ENCODE peak calls at places on chromosomes 12 and 14, in four cellular contexts. H is pancreas, Y is AG04450, F is uterus. G is an unnamed sample.

GRCh38 chr12:116881325-116881866 is at the start of gene HRK:
- DNase-seq in H (peak), Y (no peak), F (no peak), G (no peak)

GRCh38 chr14:69107407-69108003 is 45.4 kb downstream of the DCAF5 start:
- DNase-seq in H (no peak), Y (peak), F (peak), G (peak)

GRCh38 chr12:109232731-109233130 is 76.4 kb downstream of the FOXN4 start:
- DNase-seq in H (no peak), Y (no peak), F (no peak), G (no peak)

GRCh38 chr12:82040987-82041743 is 282.0 kb upstream of the PPFIA2 start:
- DNase-seq in H (no peak), Y (no peak), F (no peak), G (no peak)

GRCh38 chr12:54383041-54383609 is 1.4 kb downstream of the ZNF385A start:
- DNase-seq in H (no peak), Y (peak), F (no peak), G (peak)

GRCh38 chr12:95257541-95257940 is 39.9 kb downstream of the VEZT start:
- DNase-seq in H (no peak), Y (peak), F (no peak), G (no peak)

GRCh38 chr12:106062693-106063092 is 76.1 kb downstream of the NUAK1 start:
- DNase-seq in H (no peak), Y (no peak), F (no peak), G (no peak)

GRCh38 chr12:71591601-71592000 is 72.0 kb downstream of the ZFC3H1 start:
- DNase-seq in H (no peak), Y (no peak), F (no peak), G (no peak)

GRCh38 chr14:70622111-70622712 is 19.5 kb upstream of the TTC9 start:
- DNase-seq in H (no peak), Y (no peak), F (no peak), G (peak)

GRCh38 chr14:61322011-61322798 is 826 bp downstream of the PRKCH start:
- DNase-seq in H (peak), Y (no peak), F (peak), G (no peak)

GRCh38 chr12:111201036-111201435 is 167.9 kb downstream of the PHETA1 start:
- DNase-seq in H (no peak), Y (no peak), F (no peak), G (no peak)

GRCh38 chr12:49336645-49337584 is at the start of gene C1QL4:
- DNase-seq in H (peak), Y (no peak), F (peak), G (no peak)

GRCh38 chr12:106107566-106107965 is 31.2 kb downstream of the NUAK1 start:
- DNase-seq in H (no peak), Y (no peak), F (no peak), G (peak)

GRCh38 chr14:102683399-102684275 is 91.2 kb downstream of the RCOR1 start:
- DNase-seq in H (peak), Y (no peak), F (no peak), G (no peak)

GRCh38 chr12:21169878-21170472 is 39.0 kb downstream of the SLCO1B1 start:
- DNase-seq in H (peak), Y (no peak), F (no peak), G (no peak)

GRCh38 chr12:129201029-129201428 is 347.8 kb downstream of the GLT1D1 start:
- DNase-seq in H (no peak), Y (no peak), F (no peak), G (no peak)

GRCh38 chr12:33012226-33012625 is 115.6 kb upstream of the PKP2 start:
- DNase-seq in H (no peak), Y (no peak), F (no peak), G (peak)

GRCh38 chr12:115090783-115091182 is 406.8 kb upstream of the TBX3 start:
- DNase-seq in H (no peak), Y (no peak), F (no peak), G (no peak)

GRCh38 chr12:119180380-119181040 is 1.8 kb downstream of the HSPB8 start:
- DNase-seq in H (no peak), Y (no peak), F (peak), G (no peak)

GRCh38 chr12:119179335-119180021 is 747 bp downstream of the HSPB8 start:
- DNase-seq in H (no peak), Y (no peak), F (peak), G (peak)

GRCh38 chr12:119177724-119178380 is 879 bp upstream of the HSPB8 start:
- DNase-seq in H (no peak), Y (no peak), F (no peak), G (no peak)

GRCh38 chr12:119177056-119177325 is 1.7 kb upstream of the HSPB8 start:
- DNase-seq in H (no peak), Y (no peak), F (no peak), G (no peak)

DNA sequence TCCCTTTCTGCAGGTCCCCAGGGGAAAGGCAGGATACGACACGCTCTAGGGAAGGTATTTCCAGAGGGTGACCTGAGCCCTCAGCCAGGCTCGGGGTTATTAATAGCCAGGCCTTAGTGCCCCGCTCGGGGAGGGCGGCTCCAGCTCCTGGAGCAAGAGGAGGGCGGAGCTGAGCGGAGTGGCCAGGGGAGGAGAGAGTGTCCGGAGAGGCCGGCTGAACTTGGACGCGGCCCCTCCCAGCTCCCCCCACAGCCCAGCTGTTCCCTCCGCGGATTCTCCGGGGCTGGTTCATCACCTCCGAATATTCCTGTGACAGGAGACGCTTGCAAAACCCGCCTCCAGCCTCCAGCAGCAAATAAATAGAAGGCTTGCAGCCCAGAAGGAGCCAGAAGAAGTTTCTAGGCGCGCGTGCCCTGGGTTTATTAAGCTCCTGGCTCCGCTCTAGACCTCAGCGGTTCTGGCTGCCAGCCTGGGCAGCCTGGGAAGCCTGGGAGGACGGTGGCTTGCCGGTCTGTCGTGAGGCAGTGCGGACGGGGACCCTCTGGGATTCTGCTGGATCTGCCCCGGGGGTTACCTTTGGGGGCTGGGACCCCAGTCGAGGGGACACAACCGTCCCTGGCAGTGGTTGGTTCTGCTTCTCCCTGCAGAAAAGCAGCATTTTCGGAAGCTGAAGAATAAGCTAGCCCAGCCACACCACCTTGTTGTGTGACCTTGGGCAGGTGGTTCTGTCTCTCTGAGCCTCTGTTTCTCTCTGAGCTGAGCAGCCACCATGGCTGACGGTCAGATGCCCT is at the start of gene HSPB8:
- DNase-seq in H (peak), Y (peak), F (peak), G (peak)
- H3K27ac ChIP-seq in H (peak), Y (peak), F (peak), G (no peak)

DNA sequence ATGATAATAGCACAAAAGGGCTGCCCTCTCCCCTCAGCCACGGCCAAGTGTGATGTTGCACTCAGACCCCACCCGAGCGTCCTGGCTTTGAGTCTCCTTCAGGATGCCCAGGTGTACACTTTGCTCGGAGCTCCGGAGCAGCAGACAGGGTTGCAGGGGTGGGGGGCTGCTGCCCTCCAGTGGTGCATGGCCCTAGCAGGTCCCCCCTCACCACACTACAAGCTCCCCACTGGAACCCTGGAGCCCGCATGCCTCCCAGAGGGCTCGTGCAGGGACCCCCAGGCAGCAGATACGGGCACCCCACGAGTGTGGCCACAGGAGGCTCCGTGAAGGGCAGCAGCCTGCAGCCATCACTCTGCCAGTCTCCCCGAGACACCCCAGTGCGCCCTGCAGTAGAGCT is 69.9 kb upstream of the C14orf180 start:
- DNase-seq in H (no peak), Y (no peak), F (no peak), G (no peak)
- TF ChIP-seq CTCF in H (no peak), Y (no peak), F (no peak), G (peak)

GRCh38 chr14:67343601-67344230 is 15.9 kb downstream of the ATP6V1D start:
- DNase-seq in H (no peak), Y (no peak), F (no peak), G (peak)
- H3K27ac ChIP-seq in H (no peak), Y (no peak), F (no peak), G (peak)

GRCh38 chr12:108097160-108097911 is 31.8 kb upstream of the WSCD2 start:
- DNase-seq in H (no peak), Y (no peak), F (no peak), G (no peak)
- TF ChIP-seq CTCF in H (no peak), Y (no peak), F (no peak), G (no peak)

GRCh38 chr14:58809520-58809919 is 171.8 kb downstream of the DACT1 start:
- DNase-seq in H (no peak), Y (no peak), F (no peak), G (no peak)
- H3K27ac ChIP-seq in H (no peak), Y (no peak), F (no peak), G (no peak)